ENCODE peak calls at places on chromosomes 12 and 14, in eight cellular contexts. One of them, this sample, is unnamed.
A peak's percentile ranks its signal among the peaks of the same experiment; 100 is the strongest.

GRCh38 chr14:99419905-99420304 is 60.8 kb downstream of the SETD3 start:
- DNase-seq in activated gamma-delta T cell treated with anti-CD3 and anti-CD28 coated beads, Interleukin-2, amount 50 U/mL, for 16 hours: no peak
- DNase-seq in left ventricle myocardium inferior: no peak
- DNase-seq in GM12891: no peak
- DNase-seq in Kasumi-1: no peak
- DNase-seq in NCI-H1105 treated with DMSO at 0.1 percent for 48 hours: no peak
- DNase-seq in H4: no peak
- DNase-seq in ACHN: no peak
- DNase-seq in this sample: no peak

GRCh38 chr14:94532462-94532861 is 23.2 kb upstream of the SERPINA12 start:
- DNase-seq in activated gamma-delta T cell treated with anti-CD3 and anti-CD28 coated beads, Interleukin-2, amount 50 U/mL, for 16 hours: no peak
- DNase-seq in left ventricle myocardium inferior: no peak
- DNase-seq in GM12891: no peak
- DNase-seq in Kasumi-1: no peak
- DNase-seq in NCI-H1105 treated with DMSO at 0.1 percent for 48 hours: no peak
- DNase-seq in H4: peak; percentile 25
- DNase-seq in ACHN: no peak
- DNase-seq in this sample: no peak

GRCh38 chr14:38500125-38500524 is 244.2 kb upstream of the CLEC14A start:
- DNase-seq in activated gamma-delta T cell treated with anti-CD3 and anti-CD28 coated beads, Interleukin-2, amount 50 U/mL, for 16 hours: no peak
- DNase-seq in left ventricle myocardium inferior: no peak
- DNase-seq in GM12891: no peak
- DNase-seq in Kasumi-1: no peak
- DNase-seq in NCI-H1105 treated with DMSO at 0.1 percent for 48 hours: no peak
- DNase-seq in H4: no peak
- DNase-seq in ACHN: no peak
- DNase-seq in this sample: no peak

GRCh38 chr12:53499261-53500118 is at the start of gene MAP3K12:
- DNase-seq in activated gamma-delta T cell treated with anti-CD3 and anti-CD28 coated beads, Interleukin-2, amount 50 U/mL, for 16 hours: peak; percentile 47
- DNase-seq in left ventricle myocardium inferior: peak; percentile 68
- DNase-seq in GM12891: no peak
- DNase-seq in Kasumi-1: peak; percentile 60
- DNase-seq in NCI-H1105 treated with DMSO at 0.1 percent for 48 hours: peak; percentile 34
- DNase-seq in H4: peak; percentile 68
- DNase-seq in ACHN: peak; percentile 80
- DNase-seq in this sample: no peak

GRCh38 chr12:67137256-67137655 is 131.9 kb upstream of the CAND1 start:
- DNase-seq in activated gamma-delta T cell treated with anti-CD3 and anti-CD28 coated beads, Interleukin-2, amount 50 U/mL, for 16 hours: no peak
- DNase-seq in left ventricle myocardium inferior: no peak
- DNase-seq in GM12891: no peak
- DNase-seq in Kasumi-1: no peak
- DNase-seq in NCI-H1105 treated with DMSO at 0.1 percent for 48 hours: no peak
- DNase-seq in H4: no peak
- DNase-seq in ACHN: peak; percentile 28
- DNase-seq in this sample: no peak

GRCh38 chr12:12992418-12993175 is 7.5 kb downstream of the HEBP1 start:
- DNase-seq in activated gamma-delta T cell treated with anti-CD3 and anti-CD28 coated beads, Interleukin-2, amount 50 U/mL, for 16 hours: no peak
- DNase-seq in left ventricle myocardium inferior: no peak
- DNase-seq in GM12891: no peak
- DNase-seq in Kasumi-1: peak; percentile 1
- DNase-seq in NCI-H1105 treated with DMSO at 0.1 percent for 48 hours: no peak
- DNase-seq in H4: peak; percentile 95
- DNase-seq in ACHN: peak; percentile 83
- DNase-seq in this sample: no peak

GRCh38 chr14:31229638-31230229 is 22.1 kb upstream of the HECTD1 start:
- DNase-seq in activated gamma-delta T cell treated with anti-CD3 and anti-CD28 coated beads, Interleukin-2, amount 50 U/mL, for 16 hours: no peak
- DNase-seq in left ventricle myocardium inferior: peak; percentile 41
- DNase-seq in GM12891: no peak
- DNase-seq in Kasumi-1: peak; percentile 83
- DNase-seq in NCI-H1105 treated with DMSO at 0.1 percent for 48 hours: no peak
- DNase-seq in H4: peak; percentile 97
- DNase-seq in ACHN: peak; percentile 90
- DNase-seq in this sample: no peak

GRCh38 chr12:125533434-125534029 is 468.3 kb downstream of the AACS start:
- DNase-seq in activated gamma-delta T cell treated with anti-CD3 and anti-CD28 coated beads, Interleukin-2, amount 50 U/mL, for 16 hours: no peak
- DNase-seq in left ventricle myocardium inferior: peak; percentile 17
- DNase-seq in GM12891: peak; percentile 46
- DNase-seq in Kasumi-1: no peak
- DNase-seq in NCI-H1105 treated with DMSO at 0.1 percent for 48 hours: peak; percentile 67
- DNase-seq in H4: peak; percentile 43
- DNase-seq in ACHN: peak; percentile 11
- DNase-seq in this sample: no peak

GRCh38 chr12:55818140-55818728 is 393 bp downstream of the ORMDL2 start:
- DNase-seq in activated gamma-delta T cell treated with anti-CD3 and anti-CD28 coated beads, Interleukin-2, amount 50 U/mL, for 16 hours: no peak
- DNase-seq in left ventricle myocardium inferior: no peak
- DNase-seq in GM12891: no peak
- DNase-seq in Kasumi-1: peak; percentile 88
- DNase-seq in NCI-H1105 treated with DMSO at 0.1 percent for 48 hours: no peak
- DNase-seq in H4: no peak
- DNase-seq in ACHN: peak; percentile 35
- DNase-seq in this sample: no peak

GRCh38 chr12:89933911-89934310 is 225.3 kb upstream of the ATP2B1 start:
- DNase-seq in activated gamma-delta T cell treated with anti-CD3 and anti-CD28 coated beads, Interleukin-2, amount 50 U/mL, for 16 hours: no peak
- DNase-seq in left ventricle myocardium inferior: no peak
- DNase-seq in GM12891: no peak
- DNase-seq in Kasumi-1: no peak
- DNase-seq in NCI-H1105 treated with DMSO at 0.1 percent for 48 hours: no peak
- DNase-seq in H4: no peak
- DNase-seq in ACHN: no peak
- DNase-seq in this sample: no peak

GRCh38 chr14:103880986-103881926 is 33.9 kb upstream of the PPP1R13B start:
- DNase-seq in activated gamma-delta T cell treated with anti-CD3 and anti-CD28 coated beads, Interleukin-2, amount 50 U/mL, for 16 hours: no peak
- DNase-seq in left ventricle myocardium inferior: peak; percentile 60
- DNase-seq in GM12891: no peak
- DNase-seq in Kasumi-1: no peak
- DNase-seq in NCI-H1105 treated with DMSO at 0.1 percent for 48 hours: no peak
- DNase-seq in H4: no peak
- DNase-seq in ACHN: no peak
- DNase-seq in this sample: no peak

GRCh38 chr14:25267186-25267585 is 217.2 kb upstream of the STXBP6 start:
- DNase-seq in activated gamma-delta T cell treated with anti-CD3 and anti-CD28 coated beads, Interleukin-2, amount 50 U/mL, for 16 hours: no peak
- DNase-seq in left ventricle myocardium inferior: no peak
- DNase-seq in GM12891: no peak
- DNase-seq in Kasumi-1: no peak
- DNase-seq in NCI-H1105 treated with DMSO at 0.1 percent for 48 hours: no peak
- DNase-seq in H4: no peak
- DNase-seq in ACHN: no peak
- DNase-seq in this sample: no peak

GRCh38 chr14:92880851-92881250 is 42.1 kb upstream of the CHGA start:
- DNase-seq in activated gamma-delta T cell treated with anti-CD3 and anti-CD28 coated beads, Interleukin-2, amount 50 U/mL, for 16 hours: no peak
- DNase-seq in left ventricle myocardium inferior: no peak
- DNase-seq in GM12891: no peak
- DNase-seq in Kasumi-1: peak; percentile 3
- DNase-seq in NCI-H1105 treated with DMSO at 0.1 percent for 48 hours: no peak
- DNase-seq in H4: no peak
- DNase-seq in ACHN: no peak
- DNase-seq in this sample: no peak

GRCh38 chr12:75771023-75771422 is 259.6 kb upstream of the KRR1 start:
- DNase-seq in activated gamma-delta T cell treated with anti-CD3 and anti-CD28 coated beads, Interleukin-2, amount 50 U/mL, for 16 hours: no peak
- DNase-seq in left ventricle myocardium inferior: no peak
- DNase-seq in GM12891: no peak
- DNase-seq in Kasumi-1: no peak
- DNase-seq in NCI-H1105 treated with DMSO at 0.1 percent for 48 hours: no peak
- DNase-seq in H4: no peak
- DNase-seq in ACHN: no peak
- DNase-seq in this sample: no peak

GRCh38 chr12:92971869-92972524 is 42.9 kb upstream of the EEA1 start:
- DNase-seq in activated gamma-delta T cell treated with anti-CD3 and anti-CD28 coated beads, Interleukin-2, amount 50 U/mL, for 16 hours: no peak
- DNase-seq in left ventricle myocardium inferior: no peak
- DNase-seq in GM12891: no peak
- DNase-seq in Kasumi-1: no peak
- DNase-seq in NCI-H1105 treated with DMSO at 0.1 percent for 48 hours: no peak
- DNase-seq in H4: no peak
- DNase-seq in ACHN: peak; percentile 95
- DNase-seq in this sample: no peak

GRCh38 chr12:21788089-21788983 is 13.8 kb upstream of the KCNJ8 start:
- DNase-seq in activated gamma-delta T cell treated with anti-CD3 and anti-CD28 coated beads, Interleukin-2, amount 50 U/mL, for 16 hours: no peak
- DNase-seq in left ventricle myocardium inferior: no peak
- DNase-seq in GM12891: no peak
- DNase-seq in Kasumi-1: no peak
- DNase-seq in NCI-H1105 treated with DMSO at 0.1 percent for 48 hours: no peak
- DNase-seq in H4: no peak
- DNase-seq in ACHN: no peak
- DNase-seq in this sample: no peak

GRCh38 chr12:6380141-6381121 is 3.5 kb upstream of the LTBR start:
- DNase-seq in activated gamma-delta T cell treated with anti-CD3 and anti-CD28 coated beads, Interleukin-2, amount 50 U/mL, for 16 hours: no peak
- DNase-seq in left ventricle myocardium inferior: no peak
- DNase-seq in GM12891: no peak
- DNase-seq in Kasumi-1: no peak
- DNase-seq in NCI-H1105 treated with DMSO at 0.1 percent for 48 hours: no peak
- DNase-seq in H4: no peak
- DNase-seq in ACHN: no peak
- DNase-seq in this sample: no peak

GRCh38 chr12:109624467-109624866 is 50.9 kb downstream of the MVK start:
- DNase-seq in activated gamma-delta T cell treated with anti-CD3 and anti-CD28 coated beads, Interleukin-2, amount 50 U/mL, for 16 hours: no peak
- DNase-seq in left ventricle myocardium inferior: no peak
- DNase-seq in GM12891: no peak
- DNase-seq in Kasumi-1: no peak
- DNase-seq in NCI-H1105 treated with DMSO at 0.1 percent for 48 hours: no peak
- DNase-seq in H4: no peak
- DNase-seq in ACHN: no peak
- DNase-seq in this sample: no peak

GRCh38 chr14:74974364-74975058 is 19.1 kb upstream of the PGF start:
- DNase-seq in activated gamma-delta T cell treated with anti-CD3 and anti-CD28 coated beads, Interleukin-2, amount 50 U/mL, for 16 hours: no peak
- DNase-seq in left ventricle myocardium inferior: peak; percentile 73
- DNase-seq in GM12891: no peak
- DNase-seq in Kasumi-1: no peak
- DNase-seq in NCI-H1105 treated with DMSO at 0.1 percent for 48 hours: no peak
- DNase-seq in H4: peak; percentile 2
- DNase-seq in ACHN: no peak
- DNase-seq in this sample: no peak

GRCh38 chr14:96038558-96038919 is 623 bp upstream of the C14orf132 start:
- DNase-seq in activated gamma-delta T cell treated with anti-CD3 and anti-CD28 coated beads, Interleukin-2, amount 50 U/mL, for 16 hours: no peak
- DNase-seq in left ventricle myocardium inferior: no peak
- DNase-seq in GM12891: no peak
- DNase-seq in Kasumi-1: no peak
- DNase-seq in NCI-H1105 treated with DMSO at 0.1 percent for 48 hours: peak; percentile 32
- DNase-seq in H4: no peak
- DNase-seq in ACHN: no peak
- DNase-seq in this sample: no peak

GRCh38 chr12:124155711-124156110 is 139.2 kb upstream of the RFLNA start:
- DNase-seq in activated gamma-delta T cell treated with anti-CD3 and anti-CD28 coated beads, Interleukin-2, amount 50 U/mL, for 16 hours: no peak
- DNase-seq in left ventricle myocardium inferior: no peak
- DNase-seq in GM12891: no peak
- DNase-seq in Kasumi-1: no peak
- DNase-seq in NCI-H1105 treated with DMSO at 0.1 percent for 48 hours: no peak
- DNase-seq in H4: no peak
- DNase-seq in ACHN: no peak
- DNase-seq in this sample: no peak

GRCh38 chr12:74535536-74535935 is 2.1 kb upstream of the ATXN7L3B start:
- DNase-seq in activated gamma-delta T cell treated with anti-CD3 and anti-CD28 coated beads, Interleukin-2, amount 50 U/mL, for 16 hours: no peak
- DNase-seq in left ventricle myocardium inferior: no peak
- DNase-seq in GM12891: no peak
- DNase-seq in Kasumi-1: no peak
- DNase-seq in NCI-H1105 treated with DMSO at 0.1 percent for 48 hours: no peak
- DNase-seq in H4: no peak
- DNase-seq in ACHN: no peak
- DNase-seq in this sample: no peak

GRCh38 chr12:132689227-132689626 is 1.8 kb downstream of the PXMP2 start:
- DNase-seq in activated gamma-delta T cell treated with anti-CD3 and anti-CD28 coated beads, Interleukin-2, amount 50 U/mL, for 16 hours: no peak
- DNase-seq in left ventricle myocardium inferior: no peak
- DNase-seq in GM12891: no peak
- DNase-seq in Kasumi-1: no peak
- DNase-seq in NCI-H1105 treated with DMSO at 0.1 percent for 48 hours: no peak
- DNase-seq in H4: no peak
- DNase-seq in ACHN: no peak
- DNase-seq in this sample: no peak

GRCh38 chr14:58663494-58664111 is 25.8 kb downstream of the DACT1 start:
- DNase-seq in activated gamma-delta T cell treated with anti-CD3 and anti-CD28 coated beads, Interleukin-2, amount 50 U/mL, for 16 hours: no peak
- DNase-seq in left ventricle myocardium inferior: no peak
- DNase-seq in GM12891: no peak
- DNase-seq in Kasumi-1: no peak
- DNase-seq in NCI-H1105 treated with DMSO at 0.1 percent for 48 hours: peak; percentile 64
- DNase-seq in H4: peak; percentile 57
- DNase-seq in ACHN: peak; percentile 2
- DNase-seq in this sample: no peak

GRCh38 chr14:94320243-94320642 is 2.9 kb downstream of the SERPINA6 start:
- DNase-seq in activated gamma-delta T cell treated with anti-CD3 and anti-CD28 coated beads, Interleukin-2, amount 50 U/mL, for 16 hours: no peak
- DNase-seq in left ventricle myocardium inferior: no peak
- DNase-seq in GM12891: no peak
- DNase-seq in Kasumi-1: peak; percentile 20
- DNase-seq in NCI-H1105 treated with DMSO at 0.1 percent for 48 hours: no peak
- DNase-seq in H4: peak; percentile 39
- DNase-seq in ACHN: peak; percentile 22
- DNase-seq in this sample: no peak

GRCh38 chr14:61514927-61515326 is 180.4 kb upstream of the HIF1A start:
- DNase-seq in activated gamma-delta T cell treated with anti-CD3 and anti-CD28 coated beads, Interleukin-2, amount 50 U/mL, for 16 hours: no peak
- DNase-seq in left ventricle myocardium inferior: no peak
- DNase-seq in GM12891: no peak
- DNase-seq in Kasumi-1: no peak
- DNase-seq in NCI-H1105 treated with DMSO at 0.1 percent for 48 hours: no peak
- DNase-seq in H4: no peak
- DNase-seq in ACHN: no peak
- DNase-seq in this sample: no peak

GRCh38 chr12:78375461-78375860 is 489.1 kb upstream of the SYT1 start:
- DNase-seq in activated gamma-delta T cell treated with anti-CD3 and anti-CD28 coated beads, Interleukin-2, amount 50 U/mL, for 16 hours: no peak
- DNase-seq in left ventricle myocardium inferior: no peak
- DNase-seq in GM12891: no peak
- DNase-seq in Kasumi-1: no peak
- DNase-seq in NCI-H1105 treated with DMSO at 0.1 percent for 48 hours: no peak
- DNase-seq in H4: no peak
- DNase-seq in ACHN: no peak
- DNase-seq in this sample: no peak

GRCh38 chr12:2233034-2233433 is 180.2 kb downstream of the CACNA1C start:
- DNase-seq in activated gamma-delta T cell treated with anti-CD3 and anti-CD28 coated beads, Interleukin-2, amount 50 U/mL, for 16 hours: no peak
- DNase-seq in left ventricle myocardium inferior: no peak
- DNase-seq in GM12891: no peak
- DNase-seq in Kasumi-1: no peak
- DNase-seq in NCI-H1105 treated with DMSO at 0.1 percent for 48 hours: no peak
- DNase-seq in H4: no peak
- DNase-seq in ACHN: no peak
- DNase-seq in this sample: no peak

GRCh38 chr14:77409131-77409533 is 14.2 kb downstream of the NOXRED1 start:
- DNase-seq in activated gamma-delta T cell treated with anti-CD3 and anti-CD28 coated beads, Interleukin-2, amount 50 U/mL, for 16 hours: no peak
- DNase-seq in left ventricle myocardium inferior: no peak
- DNase-seq in GM12891: no peak
- DNase-seq in Kasumi-1: no peak
- DNase-seq in NCI-H1105 treated with DMSO at 0.1 percent for 48 hours: no peak
- DNase-seq in H4: peak; percentile 47
- DNase-seq in ACHN: no peak
- DNase-seq in this sample: peak; percentile 16

GRCh38 chr12:18323159-18323558 is 61.8 kb downstream of the PIK3C2G start:
- DNase-seq in activated gamma-delta T cell treated with anti-CD3 and anti-CD28 coated beads, Interleukin-2, amount 50 U/mL, for 16 hours: no peak
- DNase-seq in left ventricle myocardium inferior: no peak
- DNase-seq in GM12891: no peak
- DNase-seq in Kasumi-1: no peak
- DNase-seq in NCI-H1105 treated with DMSO at 0.1 percent for 48 hours: no peak
- DNase-seq in H4: peak; percentile 11
- DNase-seq in ACHN: no peak
- DNase-seq in this sample: no peak

GRCh38 chr14:104981699-104982541 is 3.7 kb upstream of the CLBA1 start:
- DNase-seq in activated gamma-delta T cell treated with anti-CD3 and anti-CD28 coated beads, Interleukin-2, amount 50 U/mL, for 16 hours: no peak
- DNase-seq in left ventricle myocardium inferior: no peak
- DNase-seq in GM12891: no peak
- DNase-seq in Kasumi-1: no peak
- DNase-seq in NCI-H1105 treated with DMSO at 0.1 percent for 48 hours: no peak
- DNase-seq in H4: no peak
- DNase-seq in ACHN: peak; percentile 17
- DNase-seq in this sample: no peak

GRCh38 chr12:65238609-65239008 is 39.9 kb upstream of the MSRB3 start:
- DNase-seq in activated gamma-delta T cell treated with anti-CD3 and anti-CD28 coated beads, Interleukin-2, amount 50 U/mL, for 16 hours: no peak
- DNase-seq in left ventricle myocardium inferior: no peak
- DNase-seq in GM12891: no peak
- DNase-seq in Kasumi-1: no peak
- DNase-seq in NCI-H1105 treated with DMSO at 0.1 percent for 48 hours: no peak
- DNase-seq in H4: no peak
- DNase-seq in ACHN: no peak
- DNase-seq in this sample: no peak

GRCh38 chr12:98185606-98186005 is 329.8 kb upstream of the TMPO start:
- DNase-seq in activated gamma-delta T cell treated with anti-CD3 and anti-CD28 coated beads, Interleukin-2, amount 50 U/mL, for 16 hours: no peak
- DNase-seq in left ventricle myocardium inferior: no peak
- DNase-seq in GM12891: no peak
- DNase-seq in Kasumi-1: no peak
- DNase-seq in NCI-H1105 treated with DMSO at 0.1 percent for 48 hours: no peak
- DNase-seq in H4: no peak
- DNase-seq in ACHN: no peak
- DNase-seq in this sample: no peak

GRCh38 chr12:103908877-103909276 is 21.3 kb upstream of the HSP90B1 start:
- DNase-seq in activated gamma-delta T cell treated with anti-CD3 and anti-CD28 coated beads, Interleukin-2, amount 50 U/mL, for 16 hours: no peak
- DNase-seq in left ventricle myocardium inferior: no peak
- DNase-seq in GM12891: no peak
- DNase-seq in Kasumi-1: no peak
- DNase-seq in NCI-H1105 treated with DMSO at 0.1 percent for 48 hours: no peak
- DNase-seq in H4: no peak
- DNase-seq in ACHN: no peak
- DNase-seq in this sample: no peak

This sample was measured in GM12864.